ENCODE peak calls at places on chromosome 2, in ten cellular contexts. One of them, this sample, is unnamed.
A peak's percentile ranks its signal among the peaks of the same experiment; 100 is the strongest.

GRCh38 chr2:218387369-218388194 is 5.5 kb downstream of the SLC11A1 start:
- DNase-seq in PC-9: peak; percentile 72
- DNase-seq in ovary: peak; percentile 83
- DNase-seq in adrenal gland: peak; percentile 76
- DNase-seq in neuronal stem cell: no peak
- DNase-seq in tibial nerve: no peak
- DNase-seq in breast epithelium: no peak
- DNase-seq in transverse colon: peak; percentile 75
- DNase-seq in PC-3: peak; percentile 42
- DNase-seq in fibroblast of lung: peak; percentile 91
- DNase-seq in this sample: no peak

GRCh38 chr2:21920721-21921120 is 797.0 kb downstream of the TDRD15 start:
- DNase-seq in PC-9: no peak
- DNase-seq in PC-3: no peak
- DNase-seq in transverse colon: no peak
- DNase-seq in adrenal gland: no peak
- DNase-seq in breast epithelium: no peak
- DNase-seq in fibroblast of lung: no peak
- DNase-seq in neuronal stem cell: no peak
- DNase-seq in ovary: no peak
- DNase-seq in tibial nerve: no peak
- DNase-seq in this sample: no peak

GRCh38 chr2:56369316-56369715 is 185.5 kb downstream of the CCDC85A start:
- DNase-seq in tibial nerve: no peak
- DNase-seq in PC-9: no peak
- DNase-seq in adrenal gland: no peak
- DNase-seq in ovary: no peak
- DNase-seq in neuronal stem cell: no peak
- DNase-seq in PC-3: peak; percentile 29
- DNase-seq in breast epithelium: no peak
- DNase-seq in transverse colon: no peak
- DNase-seq in fibroblast of lung: no peak
- DNase-seq in this sample: no peak

GRCh38 chr2:23293063-23293462 is 91.9 kb upstream of the KLHL29 start:
- DNase-seq in ovary: no peak
- DNase-seq in tibial nerve: peak; percentile 40
- DNase-seq in PC-3: peak; percentile 33
- DNase-seq in neuronal stem cell: no peak
- DNase-seq in PC-9: no peak
- DNase-seq in transverse colon: no peak
- DNase-seq in breast epithelium: peak; percentile 59
- DNase-seq in fibroblast of lung: peak; percentile 28
- DNase-seq in adrenal gland: peak; percentile 15
- DNase-seq in this sample: no peak

GRCh38 chr2:150888337-150888736 is 373.3 kb downstream of the RBM43 start:
- DNase-seq in fibroblast of lung: no peak
- DNase-seq in ovary: no peak
- DNase-seq in transverse colon: no peak
- DNase-seq in neuronal stem cell: no peak
- DNase-seq in adrenal gland: peak; percentile 50
- DNase-seq in breast epithelium: no peak
- DNase-seq in tibial nerve: no peak
- DNase-seq in PC-3: no peak
- DNase-seq in PC-9: no peak
- DNase-seq in this sample: no peak

GRCh38 chr2:53620961-53621360 is 146.6 kb upstream of the CHAC2 start:
- DNase-seq in ovary: no peak
- DNase-seq in adrenal gland: no peak
- DNase-seq in PC-9: no peak
- DNase-seq in fibroblast of lung: no peak
- DNase-seq in transverse colon: no peak
- DNase-seq in neuronal stem cell: no peak
- DNase-seq in tibial nerve: no peak
- DNase-seq in breast epithelium: no peak
- DNase-seq in PC-3: no peak
- DNase-seq in this sample: peak; percentile 29

GRCh38 chr2:236089271-236090026 is 78.7 kb downstream of the GBX2 start:
- DNase-seq in PC-3: no peak
- DNase-seq in tibial nerve: no peak
- DNase-seq in breast epithelium: no peak
- DNase-seq in neuronal stem cell: no peak
- DNase-seq in PC-9: no peak
- DNase-seq in fibroblast of lung: no peak
- DNase-seq in adrenal gland: no peak
- DNase-seq in ovary: no peak
- DNase-seq in transverse colon: no peak
- DNase-seq in this sample: no peak

GRCh38 chr2:219362524-219363164 is 25.1 kb downstream of the DNPEP start:
- DNase-seq in ovary: no peak
- DNase-seq in tibial nerve: peak; percentile 33
- DNase-seq in transverse colon: peak; percentile 44
- DNase-seq in neuronal stem cell: no peak
- DNase-seq in PC-9: peak; percentile 17
- DNase-seq in adrenal gland: peak; percentile 67
- DNase-seq in PC-3: peak; percentile 92
- DNase-seq in breast epithelium: peak; percentile 27
- DNase-seq in fibroblast of lung: peak; percentile 98
- DNase-seq in this sample: peak; percentile 37

GRCh38 chr2:237864940-237865622 is 5.7 kb downstream of the RAMP1 start:
- DNase-seq in ovary: peak; percentile 67
- DNase-seq in PC-9: peak; percentile 87
- DNase-seq in adrenal gland: no peak
- DNase-seq in neuronal stem cell: no peak
- DNase-seq in PC-3: peak; percentile 84
- DNase-seq in fibroblast of lung: peak; percentile 31
- DNase-seq in breast epithelium: peak; percentile 37
- DNase-seq in tibial nerve: no peak
- DNase-seq in transverse colon: no peak
- DNase-seq in this sample: no peak

GRCh38 chr2:45869165-45869501 is 217.7 kb downstream of the PRKCE start:
- DNase-seq in PC-3: no peak
- DNase-seq in tibial nerve: no peak
- DNase-seq in neuronal stem cell: no peak
- DNase-seq in adrenal gland: no peak
- DNase-seq in breast epithelium: no peak
- DNase-seq in ovary: no peak
- DNase-seq in PC-9: no peak
- DNase-seq in transverse colon: no peak
- DNase-seq in fibroblast of lung: no peak
- DNase-seq in this sample: peak; percentile 73

GRCh38 chr2:150156415-150156814 is 331.1 kb downstream of the RND3 start:
- DNase-seq in neuronal stem cell: no peak
- DNase-seq in PC-9: no peak
- DNase-seq in ovary: no peak
- DNase-seq in PC-3: no peak
- DNase-seq in tibial nerve: no peak
- DNase-seq in fibroblast of lung: no peak
- DNase-seq in breast epithelium: no peak
- DNase-seq in transverse colon: no peak
- DNase-seq in adrenal gland: no peak
- DNase-seq in this sample: no peak

GRCh38 chr2:212619954-212620353 is 81.4 kb upstream of the ERBB4 start:
- DNase-seq in breast epithelium: no peak
- DNase-seq in PC-3: peak; percentile 98
- DNase-seq in neuronal stem cell: no peak
- DNase-seq in ovary: no peak
- DNase-seq in fibroblast of lung: peak; percentile 5
- DNase-seq in transverse colon: no peak
- DNase-seq in tibial nerve: no peak
- DNase-seq in PC-9: no peak
- DNase-seq in adrenal gland: no peak
- DNase-seq in this sample: no peak

GRCh38 chr2:226031962-226032441 is 632.5 kb downstream of the NYAP2 start:
- DNase-seq in breast epithelium: no peak
- DNase-seq in fibroblast of lung: peak; percentile 9
- DNase-seq in PC-3: no peak
- DNase-seq in PC-9: no peak
- DNase-seq in transverse colon: no peak
- DNase-seq in neuronal stem cell: peak; percentile 27
- DNase-seq in ovary: no peak
- DNase-seq in tibial nerve: no peak
- DNase-seq in adrenal gland: no peak
- DNase-seq in this sample: peak; percentile 31

DNA sequence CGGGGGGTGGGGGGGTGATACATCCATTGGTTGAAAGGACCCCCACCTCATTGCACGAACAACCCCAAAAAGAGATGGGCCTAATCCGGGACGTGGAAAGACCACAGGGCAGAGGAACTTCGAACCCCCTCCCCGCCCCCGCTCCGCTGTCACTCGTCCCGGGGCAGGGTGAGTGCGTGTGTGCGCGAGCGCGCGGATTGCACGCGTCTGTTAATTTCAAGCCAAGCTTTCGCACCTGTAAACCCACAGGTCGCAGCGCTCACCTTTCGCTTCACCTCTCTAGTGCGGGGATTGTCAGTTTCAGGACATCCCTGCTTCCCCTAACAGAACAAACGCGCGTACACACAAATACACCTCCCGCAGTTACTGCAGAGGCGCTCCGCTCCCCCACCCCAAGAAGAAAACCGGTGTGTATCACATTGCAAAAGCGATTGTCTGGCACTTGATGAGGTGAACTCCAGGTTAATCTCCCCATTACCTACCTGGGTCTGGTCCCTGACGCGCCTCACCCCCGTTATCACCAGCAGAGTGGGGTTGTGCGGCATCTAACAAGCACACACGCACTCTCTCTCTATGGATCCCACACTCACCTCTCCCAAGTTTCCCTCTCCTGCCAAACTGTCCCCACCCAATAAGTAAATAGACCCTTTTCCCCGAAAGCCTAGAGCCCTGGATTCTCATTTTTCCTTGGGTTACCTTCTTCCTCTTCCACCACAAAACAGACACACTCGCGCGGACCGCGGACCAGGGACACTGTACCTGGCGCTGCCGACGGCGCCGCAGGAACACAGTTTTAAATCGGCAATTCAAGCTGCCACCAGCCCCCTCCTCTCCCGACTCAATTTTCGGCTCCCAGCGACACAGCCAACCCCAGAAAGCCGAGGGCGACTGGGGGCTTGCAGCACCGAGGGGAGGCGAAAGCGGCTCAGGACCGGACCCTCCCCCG is 1.0 kb downstream of the CYP26B1 start:
- DNase-seq in neuronal stem cell: no peak
- DNase-seq in fibroblast of lung: no peak
- DNase-seq in PC-9: no peak
- DNase-seq in adrenal gland: no peak
- DNase-seq in breast epithelium: peak; percentile 16
- DNase-seq in tibial nerve: peak; percentile 3
- DNase-seq in PC-3: no peak
- DNase-seq in ovary: no peak
- DNase-seq in transverse colon: no peak
- DNase-seq in this sample: peak; percentile 37
- H3K27me3 ChIP-seq in neuronal stem cell: peaks cover 40% of the 10 kb centered on the region
- H3K27me3 ChIP-seq in fibroblast of lung: peaks cover 71% of the 10 kb centered on the region
- H3K27me3 ChIP-seq in PC-9: peaks cover 11% of the 10 kb centered on the region
- H3K27me3 ChIP-seq in adrenal gland: peaks cover 49% of the 10 kb centered on the region
- H3K27me3 ChIP-seq in breast epithelium: peaks cover 16% of the 10 kb centered on the region
- H3K27me3 ChIP-seq in tibial nerve: peaks cover 2% of the 10 kb centered on the region
- H3K27me3 ChIP-seq in PC-3: peaks cover 29% of the 10 kb centered on the region
- H3K27me3 ChIP-seq in ovary: no peaks in the 10 kb centered on the region
- H3K27me3 ChIP-seq in transverse colon: peaks cover 74% of the 10 kb centered on the region
- H3K27me3 ChIP-seq in this sample: peaks cover 57% of the 10 kb centered on the region

DNA sequence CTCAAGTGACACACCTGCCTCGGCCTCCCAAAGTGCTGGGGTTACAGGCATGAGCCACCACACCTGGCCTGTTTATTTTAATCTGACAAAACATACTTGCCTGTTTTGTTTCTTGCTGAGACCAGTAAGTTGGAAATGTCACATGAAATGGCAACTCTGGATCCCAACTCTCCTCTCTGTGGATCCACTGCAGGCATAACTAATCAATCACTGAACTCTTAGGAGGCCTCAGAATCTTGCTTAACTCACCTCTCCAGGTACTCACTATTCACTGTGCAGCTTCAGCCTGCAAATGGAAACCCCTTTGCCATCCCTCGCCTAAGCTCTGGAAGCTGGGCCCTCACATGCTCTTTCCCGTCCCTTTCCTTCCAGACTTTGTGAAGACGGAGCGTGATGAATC is 56.4 kb upstream of the ATG16L1 start:
- DNase-seq in breast epithelium: no peak
- DNase-seq in neuronal stem cell: no peak
- DNase-seq in PC-9: no peak
- DNase-seq in transverse colon: no peak
- DNase-seq in tibial nerve: no peak
- DNase-seq in adrenal gland: no peak
- DNase-seq in ovary: no peak
- DNase-seq in fibroblast of lung: no peak
- DNase-seq in PC-3: no peak
- DNase-seq in this sample: no peak
- H3K36me3 ChIP-seq in breast epithelium: no peaks in the 10 kb centered on the region
- H3K36me3 ChIP-seq in neuronal stem cell: no peaks in the 10 kb centered on the region
- H3K36me3 ChIP-seq in PC-9: no peaks in the 10 kb centered on the region
- H3K36me3 ChIP-seq in transverse colon: no peaks in the 10 kb centered on the region
- H3K36me3 ChIP-seq in tibial nerve: peaks cover 5% of the 10 kb centered on the region
- H3K36me3 ChIP-seq in adrenal gland: no peaks in the 10 kb centered on the region
- H3K36me3 ChIP-seq in ovary: no peaks in the 10 kb centered on the region
- H3K36me3 ChIP-seq in fibroblast of lung: no peaks in the 10 kb centered on the region
- H3K36me3 ChIP-seq in PC-3: no peaks in the 10 kb centered on the region
- H3K36me3 ChIP-seq in this sample: no peaks in the 10 kb centered on the region

DNA sequence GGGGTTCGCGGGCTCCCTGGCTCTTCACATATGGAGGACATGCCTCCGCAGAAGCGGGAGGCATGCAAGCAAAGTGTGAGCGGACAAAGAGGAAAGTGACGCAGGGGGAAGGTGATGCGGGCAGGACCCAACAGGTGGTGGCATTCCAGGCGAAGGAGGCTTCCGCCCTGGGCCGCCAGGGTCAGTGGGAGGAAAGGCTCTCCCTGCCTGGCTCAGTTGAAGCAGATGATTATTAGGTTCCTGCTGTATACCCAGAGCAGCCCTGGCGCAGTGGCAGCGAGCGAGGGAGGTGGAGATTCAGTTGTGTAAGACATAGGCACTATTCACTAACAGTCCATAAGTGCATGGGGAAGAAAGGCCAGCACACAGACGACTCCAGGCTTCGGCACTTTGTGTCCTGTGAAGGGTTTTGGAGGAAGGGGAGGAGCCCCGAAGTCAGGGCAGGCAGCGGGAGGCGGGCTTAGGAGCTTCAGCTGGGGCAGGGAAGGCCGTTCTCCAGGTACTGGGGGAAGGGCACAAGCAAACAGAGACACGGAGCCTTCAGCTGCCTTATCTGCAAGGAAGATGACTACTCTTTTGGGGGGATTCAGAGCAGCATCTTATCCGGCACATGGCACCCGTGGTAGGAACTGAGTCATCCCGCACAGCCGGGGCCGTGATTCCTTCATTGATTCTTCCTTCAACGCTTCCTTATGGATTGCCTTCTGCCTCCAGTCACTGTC is 89.8 kb downstream of the TGOLN2 start:
- DNase-seq in PC-3: no peak
- DNase-seq in tibial nerve: no peak
- DNase-seq in transverse colon: no peak
- DNase-seq in neuronal stem cell: no peak
- DNase-seq in fibroblast of lung: no peak
- DNase-seq in ovary: no peak
- DNase-seq in PC-9: no peak
- DNase-seq in adrenal gland: no peak
- DNase-seq in breast epithelium: no peak
- DNase-seq in this sample: no peak
- H3K4me3 ChIP-seq in PC-3: no peak overlapping the region
- H3K4me3 ChIP-seq in tibial nerve: no peak overlapping the region
- H3K4me3 ChIP-seq in transverse colon: no peak overlapping the region
- H3K4me3 ChIP-seq in neuronal stem cell: no peak overlapping the region
- H3K4me3 ChIP-seq in fibroblast of lung: no peak overlapping the region
- H3K4me3 ChIP-seq in ovary: no peak overlapping the region
- H3K4me3 ChIP-seq in PC-9: no peak overlapping the region
- H3K4me3 ChIP-seq in adrenal gland: no peak overlapping the region
- H3K4me3 ChIP-seq in breast epithelium: no peak overlapping the region
- H3K4me3 ChIP-seq in this sample: no peak overlapping the region

GRCh38 chr2:38073211-38074005 is 2.5 kb downstream of the CYP1B1 start:
- DNase-seq in tibial nerve: peak; percentile 87
- DNase-seq in PC-9: peak; percentile 37
- DNase-seq in fibroblast of lung: no peak
- DNase-seq in neuronal stem cell: no peak
- DNase-seq in transverse colon: no peak
- DNase-seq in breast epithelium: no peak
- DNase-seq in adrenal gland: no peak
- DNase-seq in ovary: peak; percentile 43
- DNase-seq in PC-3: peak; percentile 36
- DNase-seq in this sample: no peak
- H3K27me3 ChIP-seq in tibial nerve: no peaks in the 10 kb centered on the region
- H3K27me3 ChIP-seq in PC-9: no peaks in the 10 kb centered on the region
- H3K27me3 ChIP-seq in fibroblast of lung: peaks cover 12% of the 10 kb centered on the region
- H3K27me3 ChIP-seq in neuronal stem cell: peaks cover 24% of the 10 kb centered on the region
- H3K27me3 ChIP-seq in transverse colon: peaks cover 57% of the 10 kb centered on the region
- H3K27me3 ChIP-seq in breast epithelium: no peaks in the 10 kb centered on the region
- H3K27me3 ChIP-seq in adrenal gland: peaks cover 5% of the 10 kb centered on the region
- H3K27me3 ChIP-seq in ovary: no peaks in the 10 kb centered on the region
- H3K27me3 ChIP-seq in PC-3: peaks cover 34% of the 10 kb centered on the region
- H3K27me3 ChIP-seq in this sample: no peaks in the 10 kb centered on the region

This sample was measured in SJSA1.